ENCODE peak calls at places on chromosomes 2 and 18, in six cellular contexts. Q is CD4-positive, alpha-beta T cell; L is right lobe of liver; R is cardiac muscle cell; K is HepG2; W is retinal pigment epithelial cell. N is an unnamed sample.

GRCh38 chr18:37502601-37503000 is 63.0 kb downstream of the CELF4 start:
- DNase-seq in W (no peak), R (no peak), Q (no peak), K (no peak), L (no peak), N (no peak)

GRCh38 chr2:64799592-64800252 is 146.0 kb upstream of the SERTAD2 start:
- DNase-seq in K (no peak), W (no peak), L (no peak), R (no peak), Q (no peak), N (no peak)

GRCh38 chr2:24822049-24822706 is 29.0 kb downstream of the CENPO start:
- DNase-seq in Q (no peak), W (no peak), R (no peak), K (no peak), L (no peak), N (no peak)

GRCh38 chr2:236143811-236144210 is 24.4 kb downstream of the GBX2 start:
- DNase-seq in K (no peak), L (no peak), Q (no peak), W (no peak), R (no peak), N (no peak)

GRCh38 chr2:128160616-128161275 is 69.7 kb downstream of the UGGT1 start:
- DNase-seq in K (no peak), L (no peak), R (no peak), W (no peak), Q (no peak), N (no peak)

GRCh38 chr2:155145758-155146229 is 447.3 kb downstream of the KCNJ3 start:
- DNase-seq in R (no peak), W (no peak), L (no peak), Q (no peak), K (no peak), N (no peak)

GRCh38 chr2:157258520-157259326 is 1.2 kb downstream of the GALNT5 start:
- DNase-seq in L (no peak), R (no peak), K (no peak), W (no peak), Q (no peak), N (no peak)

GRCh38 chr2:140893685-140894084 is 1237.1 kb downstream of the LRP1B start:
- DNase-seq in L (no peak), R (peak; percentile 65), W (no peak), K (no peak), Q (no peak), N (no peak)

GRCh38 chr2:186641807-186642321 is 52.0 kb upstream of the FAM171B start:
- DNase-seq in K (peak; percentile 75), L (no peak), R (peak; percentile 83), W (peak; percentile 70), Q (peak; percentile 26), N (peak; percentile 35)

GRCh38 chr18:55314615-55315237 is 273.3 kb downstream of the TCF4 start:
- DNase-seq in R (no peak), Q (no peak), K (no peak), W (no peak), L (no peak), N (no peak)

GRCh38 chr2:235500761-235501662 is 7.2 kb downstream of the AGAP1 start:
- DNase-seq in K (no peak), R (peak; percentile 61), Q (no peak), L (no peak), W (no peak), N (no peak)

GRCh38 chr2:236947896-236948295 is 137.8 kb upstream of the COPS8 start:
- DNase-seq in Q (no peak), W (no peak), L (no peak), R (no peak), K (no peak), N (no peak)

N was measured in epithelial cell of proximal tubule.